ENCODE peak calls at places on chromosome 20, in six cellular contexts. H is activated naive CD4-positive, alpha-beta T cell; G is stimulated activated CD4-positive, alpha-beta T cell treated with anti-CD3 and anti-CD28 coated beads, Interleukin-1b, Interleukin-23, amount 100 ng/mL, for 1 hour; B is T-helper 17 cell; I is NCI-H774; E is esophagus squamous epithelium. P is an unnamed sample.

GRCh38 chr20:34582911-34583310 is 24.4 kb downstream of the MAP1LC3A start:
- DNase-seq in B (no peak), E (no peak), G (no peak), I (no peak), H (no peak), P (no peak)

GRCh38 chr20:12916699-12917098 is 92.1 kb upstream of the SPTLC3 start:
- DNase-seq in B (no peak), E (no peak), I (no peak), G (no peak), H (no peak), P (no peak)

GRCh38 chr20:14264869-14265268 is 72.5 kb downstream of the FLRT3 start:
- DNase-seq in G (no peak), B (no peak), I (no peak), H (no peak), E (no peak), P (no peak)

GRCh38 chr20:63525185-63525584 is 4.6 kb downstream of the PPDPF start:
- DNase-seq in G (no peak), I (no peak), E (no peak), H (no peak), B (no peak), P (no peak)

GRCh38 chr20:48616481-48616880 is 211.3 kb downstream of the PREX1 start:
- DNase-seq in E (no peak), I (no peak), H (no peak), B (no peak), G (no peak), P (no peak)

GRCh38 chr20:20399705-20400104 is 31.8 kb downstream of the INSM1 start:
- DNase-seq in B (no peak), E (no peak), G (no peak), H (no peak), I (no peak), P (no peak)

GRCh38 chr20:8291873-8292272 is 159.8 kb downstream of the PLCB1 start:
- DNase-seq in G (no peak), B (no peak), E (no peak), I (no peak), H (no peak), P (peak; percentile 46)

GRCh38 chr20:63636752-63637633 is 10.1 kb upstream of the GMEB2 start:
- DNase-seq in I (no peak), E (no peak), H (no peak), G (no peak), B (no peak), P (peak; percentile 39)

GRCh38 chr20:2835331-2835796 is 5.1 kb downstream of the PCED1A start:
- DNase-seq in G (no peak), I (no peak), B (no peak), H (no peak), E (no peak), P (no peak)

GRCh38 chr20:16434087-16434664 is 139.1 kb downstream of the KIF16B start:
- DNase-seq in E (no peak), B (peak; percentile 8), I (no peak), G (peak; percentile 21), H (no peak), P (no peak)